ENCODE peak calls at places on chromosomes 13 and 19, in four cellular contexts. K is K562, O is IMR-90, I is HepG2. D is an unnamed sample.

GRCh38 chr19:40801449-40802299 is 2.7 kb downstream of the EGLN2 start:
- DNase-seq in O (no peak), K (peak; percentile 48), I (no peak), D (no peak)

GRCh38 chr19:48681127-48681470 is 8.3 kb upstream of the NTN5 start:
- DNase-seq in I (no peak), O (peak; percentile 93), K (peak; percentile 64), D (no peak)

GRCh38 chr19:48715681-48716171 is 3.8 kb downstream of the MAMSTR start:
- DNase-seq in I (no peak), K (no peak), O (no peak), D (no peak)

GRCh38 chr13:77779461-77780272 is 82.2 kb downstream of the SLAIN1 start:
- DNase-seq in O (peak; percentile 74), K (peak; percentile 25), I (peak; percentile 26), D (peak; percentile 1)

GRCh38 chr19:54172764-54173699 is at the start of gene TMC4:
- DNase-seq in I (no peak), K (peak; percentile 55), O (no peak), D (peak; percentile 45)

GRCh38 chr13:71786815-71787214 is 80.2 kb downstream of the DACH1 start:
- DNase-seq in O (no peak), K (no peak), I (no peak), D (no peak)

GRCh38 chr13:23718916-23719470 is 148.8 kb downstream of the TNFRSF19 start:
- DNase-seq in O (peak; percentile 55), K (no peak), I (peak; percentile 73), D (no peak)

GRCh38 chr13:51222510-51223283 is 499 bp downstream of the FAM124A start:
- DNase-seq in O (no peak), K (no peak), I (no peak), D (peak; percentile 12)

GRCh38 chr19:31214086-31214485 is 135.2 kb downstream of the TSHZ3 start:
- DNase-seq in I (no peak), K (peak; percentile 60), O (peak; percentile 100), D (peak; percentile 80)

GRCh38 chr19:50658438-50659317 is 9.4 kb downstream of the C19orf81 start:
- DNase-seq in O (peak; percentile 64), I (no peak), K (peak; percentile 97), D (peak; percentile 95)

GRCh38 chr19:48780684-48781391 is 25.5 kb downstream of the FGF21 start:
- DNase-seq in K (peak; percentile 86), I (peak; percentile 88), O (peak; percentile 58), D (no peak)

GRCh38 chr19:15248648-15249559 is 16.7 kb upstream of the EPHX3 start:
- DNase-seq in I (no peak), O (peak; percentile 91), K (no peak), D (peak; percentile 77)
- TF ChIP-seq MAZ in I (no peak), O (peak; percentile 40), K (no peak), D (no peak)

DNA sequence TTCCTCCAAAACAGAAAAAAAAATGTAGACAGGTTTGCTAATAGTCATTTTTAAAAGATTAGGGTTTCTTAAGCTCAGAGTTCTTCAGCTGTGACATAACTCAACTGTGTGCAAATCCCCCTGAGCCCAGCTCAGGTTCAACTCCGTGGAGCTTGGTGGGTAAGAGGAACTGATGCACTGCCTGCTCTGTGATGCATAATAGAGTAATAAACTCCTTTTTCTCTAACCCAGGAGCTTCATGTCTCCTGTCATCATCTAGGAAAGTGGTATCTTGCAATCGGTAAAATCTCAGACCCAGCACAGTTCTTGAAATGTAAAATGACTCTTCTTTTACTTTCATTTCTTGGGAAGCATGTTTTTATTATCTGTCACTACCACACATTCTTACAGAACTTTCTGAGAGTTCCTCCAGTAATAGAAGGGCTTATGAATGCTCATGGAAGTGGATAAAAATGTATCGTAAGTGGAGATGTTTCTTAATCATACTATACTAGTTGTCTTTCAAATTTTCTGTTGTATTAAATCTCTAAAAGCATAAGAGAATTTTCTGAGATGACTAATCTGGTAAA is 123.8 kb upstream of the PCDH9 start:
- DNase-seq in K (no peak), I (no peak), O (peak; percentile 27), D (no peak)
- TF ChIP-seq MAZ in K (no peak), I (no peak), O (no peak), D (no peak)

GRCh38 chr13:95623141-95623540 is 21.4 kb downstream of the DZIP1 start:
- DNase-seq in O (no peak), K (no peak), I (no peak), D (no peak)

GRCh38 chr13:95620498-95621140 is 23.9 kb downstream of the DZIP1 start:
- DNase-seq in O (no peak), I (no peak), K (no peak), D (no peak)

GRCh38 chr13:95626768-95627167 is 17.7 kb downstream of the DZIP1 start:
- DNase-seq in I (no peak), O (no peak), K (no peak), D (no peak)

GRCh38 chr13:95627590-95627989 is 16.9 kb downstream of the DZIP1 start:
- DNase-seq in K (no peak), O (peak; percentile 79), I (no peak), D (no peak)

GRCh38 chr13:95624020-95624419 is 20.5 kb downstream of the DZIP1 start:
- DNase-seq in O (peak; percentile 64), K (peak; percentile 59), I (peak; percentile 29), D (peak; percentile 25)
- TF ChIP-seq MAZ in O (no peak), K (no peak), I (no peak), D (no peak)

GRCh38 chr13:53612200-53612599 is 583.6 kb downstream of the OLFM4 start:
- DNase-seq in K (no peak), O (no peak), I (no peak), D (no peak)
- TF ChIP-seq MAZ in K (no peak), O (no peak), I (no peak), D (no peak)

GRCh38 chr13:93723316-93723715 is 496.7 kb downstream of the GPC6 start:
- DNase-seq in K (no peak), I (no peak), O (peak; percentile 55), D (no peak)
- TF ChIP-seq MAZ in K (no peak), I (no peak), O (no peak), D (no peak)

GRCh38 chr13:98664924-98665637 is 87.4 kb downstream of the SLC15A1 start:
- DNase-seq in K (no peak), O (no peak), I (no peak), D (no peak)

GRCh38 chr13:98664510-98664909 is 87.6 kb upstream of the STK24 start:
- DNase-seq in K (no peak), I (no peak), O (no peak), D (no peak)

GRCh38 chr13:98658131-98658530 is 81.2 kb upstream of the STK24 start:
- DNase-seq in K (peak; percentile 2), O (no peak), I (no peak), D (no peak)

GRCh38 chr13:98665638-98665995 is 86.9 kb downstream of the SLC15A1 start:
- DNase-seq in O (no peak), I (no peak), K (no peak), D (no peak)

DNA sequence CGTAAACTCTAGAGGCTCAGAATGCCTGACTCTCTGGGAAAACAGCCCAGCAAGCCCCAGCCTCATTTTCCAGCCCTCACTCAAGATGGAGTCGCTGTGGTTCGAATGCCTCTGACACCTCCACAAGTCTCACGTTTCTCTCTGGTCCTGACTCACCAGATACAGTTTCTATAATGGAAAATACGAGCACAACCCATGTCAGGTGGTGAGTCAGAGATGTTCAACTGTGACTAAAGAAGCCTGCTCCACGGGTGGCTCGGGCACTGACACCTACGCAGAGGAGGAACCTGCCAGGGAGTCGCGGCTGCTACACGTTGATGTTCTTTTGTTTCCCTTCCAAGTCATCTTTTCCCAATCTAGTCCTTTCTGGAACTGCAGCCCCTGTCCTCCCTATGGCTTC is 87.1 kb upstream of the STK24 start:
- DNase-seq in O (peak; percentile 85), I (no peak), K (peak; percentile 11), D (no peak)
- TF ChIP-seq MAZ in O (no peak), I (no peak), K (no peak), D (no peak)

DNA sequence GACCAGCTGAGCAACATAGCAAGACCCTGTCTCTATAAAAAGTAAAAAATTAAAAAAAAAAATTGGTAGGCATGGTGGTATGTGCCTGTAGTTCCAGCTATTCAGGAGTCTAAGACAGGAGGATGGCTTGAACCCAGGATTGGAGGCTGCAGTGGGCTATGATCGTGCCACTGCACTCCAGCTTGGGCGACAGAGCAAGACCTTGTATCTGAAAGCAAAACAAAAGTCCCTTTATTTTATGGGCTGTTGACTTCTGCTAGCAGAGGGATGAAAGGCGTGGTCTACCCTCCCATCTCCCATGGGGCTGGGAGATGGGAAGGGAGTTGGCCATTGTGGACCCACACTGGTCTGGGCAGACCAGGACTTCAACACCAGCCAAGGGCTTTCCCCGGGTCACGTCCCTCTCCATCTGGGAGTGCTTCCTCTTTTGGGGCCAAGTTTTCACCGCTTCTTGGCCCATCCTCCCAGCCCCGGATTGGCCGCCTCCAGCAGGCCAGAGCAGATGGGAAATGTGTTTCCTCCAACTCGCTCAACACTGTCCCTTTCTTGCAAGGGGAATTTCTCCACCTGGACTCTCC is 2.2 kb upstream of the TNFSF9 start:
- DNase-seq in K (peak; percentile 74), I (peak; percentile 60), O (no peak), D (no peak)
- TF ChIP-seq MAZ in K (no peak), I (no peak), O (no peak), D (no peak)

DNA sequence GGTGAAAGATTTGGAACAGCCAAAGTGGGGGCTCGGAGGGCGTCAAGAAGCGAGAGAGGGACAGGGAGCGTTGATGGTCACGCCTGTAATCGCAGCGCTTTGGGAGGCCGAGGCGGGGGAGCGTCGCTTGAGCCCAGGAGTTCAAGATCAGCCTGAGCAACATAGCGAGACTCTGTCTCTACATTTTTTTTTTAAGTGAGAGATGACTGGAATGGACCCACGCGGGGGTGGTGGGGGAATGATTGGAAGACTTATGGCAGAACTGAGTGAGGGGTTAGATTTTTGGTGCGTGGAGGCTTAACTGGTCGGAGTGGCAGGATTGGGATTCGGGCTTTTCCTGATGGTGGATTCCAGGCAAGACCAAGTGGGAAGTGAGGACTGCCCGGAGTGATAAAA is 725 bp downstream of the PSMD8 start:
- DNase-seq in K (peak; percentile 63), I (no peak), O (peak; percentile 11), D (no peak)
- TF ChIP-seq MAZ in K (no peak), I (no peak), O (no peak), D (no peak)

GRCh38 chr13:91709180-91709579 is 310.8 kb downstream of the GPC5 start:
- DNase-seq in I (no peak), O (no peak), K (no peak), D (no peak)
- TF ChIP-seq MAZ in I (no peak), O (no peak), K (no peak), D (no peak)